ENCODE peak calls at places on chromosomes 12 and 14, in nine cellular contexts. One of them, this sample, is unnamed.

GRCh38 chr14:97185186-97185585 is 388.0 kb downstream of the VRK1 start:
- DNase-seq in stimulated activated CD4-positive, alpha-beta T cell treated with anti-CD3 and anti-CD28 coated beads, Interleukin-2, amount 100 ng/mL, for 48 hours: no peak
- DNase-seq in adipocyte: no peak
- DNase-seq in dorsolateral prefrontal cortex: no peak
- DNase-seq in CD14-positive monocyte: no peak
- DNase-seq in AG08395: peak
- DNase-seq in cerebellum: no peak
- DNase-seq in activated effector memory CD4-positive, alpha-beta T cell treated with Interleukin-2 at 50 U/mL for 16 hours: no peak
- DNase-seq in HTR-8/SVneo: no peak
- DNase-seq in this sample: no peak

GRCh38 chr12:95766356-95767019 is 24.1 kb downstream of the NTN4 start:
- DNase-seq in CD14-positive monocyte: no peak
- DNase-seq in activated effector memory CD4-positive, alpha-beta T cell treated with Interleukin-2 at 50 U/mL for 16 hours: no peak
- DNase-seq in adipocyte: no peak
- DNase-seq in AG08395: no peak
- DNase-seq in cerebellum: no peak
- DNase-seq in stimulated activated CD4-positive, alpha-beta T cell treated with anti-CD3 and anti-CD28 coated beads, Interleukin-2, amount 100 ng/mL, for 48 hours: no peak
- DNase-seq in dorsolateral prefrontal cortex: no peak
- DNase-seq in HTR-8/SVneo: peak
- DNase-seq in this sample: no peak

GRCh38 chr12:50620050-50620974 is 115.5 kb downstream of the DIP2B start:
- DNase-seq in cerebellum: no peak
- DNase-seq in HTR-8/SVneo: peak
- DNase-seq in AG08395: peak
- DNase-seq in stimulated activated CD4-positive, alpha-beta T cell treated with anti-CD3 and anti-CD28 coated beads, Interleukin-2, amount 100 ng/mL, for 48 hours: no peak
- DNase-seq in adipocyte: peak
- DNase-seq in CD14-positive monocyte: no peak
- DNase-seq in activated effector memory CD4-positive, alpha-beta T cell treated with Interleukin-2 at 50 U/mL for 16 hours: no peak
- DNase-seq in dorsolateral prefrontal cortex: no peak
- DNase-seq in this sample: no peak

GRCh38 chr14:68784995-68785816 is 7.7 kb downstream of the ZFP36L1 start:
- DNase-seq in dorsolateral prefrontal cortex: no peak
- DNase-seq in HTR-8/SVneo: no peak
- DNase-seq in AG08395: peak
- DNase-seq in stimulated activated CD4-positive, alpha-beta T cell treated with anti-CD3 and anti-CD28 coated beads, Interleukin-2, amount 100 ng/mL, for 48 hours: no peak
- DNase-seq in cerebellum: no peak
- DNase-seq in activated effector memory CD4-positive, alpha-beta T cell treated with Interleukin-2 at 50 U/mL for 16 hours: no peak
- DNase-seq in CD14-positive monocyte: no peak
- DNase-seq in adipocyte: peak
- DNase-seq in this sample: no peak

GRCh38 chr14:49582211-49582977 is 3.8 kb downstream of the RPS29 start:
- DNase-seq in dorsolateral prefrontal cortex: no peak
- DNase-seq in CD14-positive monocyte: no peak
- DNase-seq in HTR-8/SVneo: no peak
- DNase-seq in adipocyte: no peak
- DNase-seq in cerebellum: no peak
- DNase-seq in stimulated activated CD4-positive, alpha-beta T cell treated with anti-CD3 and anti-CD28 coated beads, Interleukin-2, amount 100 ng/mL, for 48 hours: no peak
- DNase-seq in AG08395: no peak
- DNase-seq in activated effector memory CD4-positive, alpha-beta T cell treated with Interleukin-2 at 50 U/mL for 16 hours: no peak
- DNase-seq in this sample: no peak

GRCh38 chr14:92692822-92693226 is 55.6 kb downstream of the LGMN start:
- DNase-seq in adipocyte: no peak
- DNase-seq in activated effector memory CD4-positive, alpha-beta T cell treated with Interleukin-2 at 50 U/mL for 16 hours: peak
- DNase-seq in CD14-positive monocyte: no peak
- DNase-seq in dorsolateral prefrontal cortex: no peak
- DNase-seq in HTR-8/SVneo: no peak
- DNase-seq in stimulated activated CD4-positive, alpha-beta T cell treated with anti-CD3 and anti-CD28 coated beads, Interleukin-2, amount 100 ng/mL, for 48 hours: no peak
- DNase-seq in AG08395: no peak
- DNase-seq in cerebellum: no peak
- DNase-seq in this sample: no peak

GRCh38 chr12:51915003-51915625 is 7.8 kb downstream of the ACVRL1 start:
- DNase-seq in CD14-positive monocyte: no peak
- DNase-seq in HTR-8/SVneo: no peak
- DNase-seq in adipocyte: no peak
- DNase-seq in activated effector memory CD4-positive, alpha-beta T cell treated with Interleukin-2 at 50 U/mL for 16 hours: no peak
- DNase-seq in dorsolateral prefrontal cortex: no peak
- DNase-seq in AG08395: no peak
- DNase-seq in stimulated activated CD4-positive, alpha-beta T cell treated with anti-CD3 and anti-CD28 coated beads, Interleukin-2, amount 100 ng/mL, for 48 hours: no peak
- DNase-seq in cerebellum: no peak
- DNase-seq in this sample: no peak

GRCh38 chr12:49330631-49331359 is 6.2 kb downstream of the C1QL4 start:
- DNase-seq in cerebellum: no peak
- DNase-seq in dorsolateral prefrontal cortex: no peak
- DNase-seq in activated effector memory CD4-positive, alpha-beta T cell treated with Interleukin-2 at 50 U/mL for 16 hours: no peak
- DNase-seq in adipocyte: no peak
- DNase-seq in HTR-8/SVneo: no peak
- DNase-seq in CD14-positive monocyte: no peak
- DNase-seq in stimulated activated CD4-positive, alpha-beta T cell treated with anti-CD3 and anti-CD28 coated beads, Interleukin-2, amount 100 ng/mL, for 48 hours: no peak
- DNase-seq in AG08395: no peak
- DNase-seq in this sample: no peak

GRCh38 chr12:66103011-66103913 is 27.3 kb downstream of the LLPH start:
- DNase-seq in activated effector memory CD4-positive, alpha-beta T cell treated with Interleukin-2 at 50 U/mL for 16 hours: no peak
- DNase-seq in AG08395: peak
- DNase-seq in HTR-8/SVneo: no peak
- DNase-seq in stimulated activated CD4-positive, alpha-beta T cell treated with anti-CD3 and anti-CD28 coated beads, Interleukin-2, amount 100 ng/mL, for 48 hours: no peak
- DNase-seq in dorsolateral prefrontal cortex: no peak
- DNase-seq in adipocyte: no peak
- DNase-seq in cerebellum: no peak
- DNase-seq in CD14-positive monocyte: no peak
- DNase-seq in this sample: no peak

GRCh38 chr12:108349245-108349644 is 10.1 kb upstream of the CMKLR1 start:
- DNase-seq in activated effector memory CD4-positive, alpha-beta T cell treated with Interleukin-2 at 50 U/mL for 16 hours: no peak
- DNase-seq in AG08395: peak
- DNase-seq in stimulated activated CD4-positive, alpha-beta T cell treated with anti-CD3 and anti-CD28 coated beads, Interleukin-2, amount 100 ng/mL, for 48 hours: no peak
- DNase-seq in CD14-positive monocyte: no peak
- DNase-seq in cerebellum: no peak
- DNase-seq in dorsolateral prefrontal cortex: peak
- DNase-seq in adipocyte: peak
- DNase-seq in HTR-8/SVneo: no peak
- DNase-seq in this sample: no peak

GRCh38 chr14:73662439-73663056 is 17.8 kb downstream of the DNAL1 start:
- DNase-seq in HTR-8/SVneo: peak
- DNase-seq in AG08395: peak
- DNase-seq in activated effector memory CD4-positive, alpha-beta T cell treated with Interleukin-2 at 50 U/mL for 16 hours: no peak
- DNase-seq in cerebellum: no peak
- DNase-seq in adipocyte: peak
- DNase-seq in dorsolateral prefrontal cortex: no peak
- DNase-seq in stimulated activated CD4-positive, alpha-beta T cell treated with anti-CD3 and anti-CD28 coated beads, Interleukin-2, amount 100 ng/mL, for 48 hours: no peak
- DNase-seq in CD14-positive monocyte: no peak
- DNase-seq in this sample: no peak

GRCh38 chr12:122081697-122082221 is 3.2 kb downstream of the MLXIP start:
- DNase-seq in CD14-positive monocyte: no peak
- DNase-seq in dorsolateral prefrontal cortex: no peak
- DNase-seq in adipocyte: peak
- DNase-seq in AG08395: peak
- DNase-seq in activated effector memory CD4-positive, alpha-beta T cell treated with Interleukin-2 at 50 U/mL for 16 hours: peak
- DNase-seq in cerebellum: no peak
- DNase-seq in HTR-8/SVneo: no peak
- DNase-seq in stimulated activated CD4-positive, alpha-beta T cell treated with anti-CD3 and anti-CD28 coated beads, Interleukin-2, amount 100 ng/mL, for 48 hours: no peak
- DNase-seq in this sample: peak

GRCh38 chr12:41288188-41288811 is 100.2 kb downstream of the PDZRN4 start:
- DNase-seq in cerebellum: no peak
- DNase-seq in CD14-positive monocyte: no peak
- DNase-seq in stimulated activated CD4-positive, alpha-beta T cell treated with anti-CD3 and anti-CD28 coated beads, Interleukin-2, amount 100 ng/mL, for 48 hours: no peak
- DNase-seq in HTR-8/SVneo: no peak
- DNase-seq in dorsolateral prefrontal cortex: no peak
- DNase-seq in adipocyte: no peak
- DNase-seq in AG08395: no peak
- DNase-seq in activated effector memory CD4-positive, alpha-beta T cell treated with Interleukin-2 at 50 U/mL for 16 hours: no peak
- DNase-seq in this sample: no peak

GRCh38 chr12:12541782-12542181 is 20.9 kb downstream of the DUSP16 start:
- DNase-seq in stimulated activated CD4-positive, alpha-beta T cell treated with anti-CD3 and anti-CD28 coated beads, Interleukin-2, amount 100 ng/mL, for 48 hours: no peak
- DNase-seq in AG08395: no peak
- DNase-seq in HTR-8/SVneo: no peak
- DNase-seq in activated effector memory CD4-positive, alpha-beta T cell treated with Interleukin-2 at 50 U/mL for 16 hours: no peak
- DNase-seq in CD14-positive monocyte: no peak
- DNase-seq in adipocyte: no peak
- DNase-seq in cerebellum: no peak
- DNase-seq in dorsolateral prefrontal cortex: no peak
- DNase-seq in this sample: no peak

GRCh38 chr12:53964315-53964713 is 8.6 kb upstream of the HOXC11 start:
- DNase-seq in CD14-positive monocyte: no peak
- DNase-seq in stimulated activated CD4-positive, alpha-beta T cell treated with anti-CD3 and anti-CD28 coated beads, Interleukin-2, amount 100 ng/mL, for 48 hours: no peak
- DNase-seq in dorsolateral prefrontal cortex: no peak
- DNase-seq in adipocyte: no peak
- DNase-seq in activated effector memory CD4-positive, alpha-beta T cell treated with Interleukin-2 at 50 U/mL for 16 hours: no peak
- DNase-seq in AG08395: no peak
- DNase-seq in cerebellum: no peak
- DNase-seq in HTR-8/SVneo: no peak
- DNase-seq in this sample: no peak

GRCh38 chr12:105419606-105420005 is 89.1 kb downstream of the C12orf75 start:
- DNase-seq in CD14-positive monocyte: no peak
- DNase-seq in adipocyte: no peak
- DNase-seq in cerebellum: no peak
- DNase-seq in stimulated activated CD4-positive, alpha-beta T cell treated with anti-CD3 and anti-CD28 coated beads, Interleukin-2, amount 100 ng/mL, for 48 hours: no peak
- DNase-seq in dorsolateral prefrontal cortex: no peak
- DNase-seq in HTR-8/SVneo: no peak
- DNase-seq in activated effector memory CD4-positive, alpha-beta T cell treated with Interleukin-2 at 50 U/mL for 16 hours: no peak
- DNase-seq in AG08395: no peak
- DNase-seq in this sample: no peak

GRCh38 chr12:88471641-88472040 is 108.6 kb downstream of the KITLG start:
- DNase-seq in adipocyte: peak
- DNase-seq in HTR-8/SVneo: no peak
- DNase-seq in stimulated activated CD4-positive, alpha-beta T cell treated with anti-CD3 and anti-CD28 coated beads, Interleukin-2, amount 100 ng/mL, for 48 hours: no peak
- DNase-seq in CD14-positive monocyte: no peak
- DNase-seq in AG08395: peak
- DNase-seq in activated effector memory CD4-positive, alpha-beta T cell treated with Interleukin-2 at 50 U/mL for 16 hours: no peak
- DNase-seq in dorsolateral prefrontal cortex: no peak
- DNase-seq in cerebellum: peak
- DNase-seq in this sample: no peak

GRCh38 chr12:13981296-13981962 is at the start of gene GRIN2B:
- DNase-seq in CD14-positive monocyte: no peak
- DNase-seq in AG08395: no peak
- DNase-seq in HTR-8/SVneo: no peak
- DNase-seq in adipocyte: no peak
- DNase-seq in stimulated activated CD4-positive, alpha-beta T cell treated with anti-CD3 and anti-CD28 coated beads, Interleukin-2, amount 100 ng/mL, for 48 hours: no peak
- DNase-seq in activated effector memory CD4-positive, alpha-beta T cell treated with Interleukin-2 at 50 U/mL for 16 hours: no peak
- DNase-seq in dorsolateral prefrontal cortex: peak
- DNase-seq in cerebellum: no peak
- DNase-seq in this sample: no peak

GRCh38 chr12:50201987-50202521 is 34.9 kb upstream of the CERS5 start:
- DNase-seq in adipocyte: peak
- DNase-seq in cerebellum: no peak
- DNase-seq in dorsolateral prefrontal cortex: no peak
- DNase-seq in HTR-8/SVneo: peak
- DNase-seq in CD14-positive monocyte: no peak
- DNase-seq in activated effector memory CD4-positive, alpha-beta T cell treated with Interleukin-2 at 50 U/mL for 16 hours: no peak
- DNase-seq in AG08395: peak
- DNase-seq in stimulated activated CD4-positive, alpha-beta T cell treated with anti-CD3 and anti-CD28 coated beads, Interleukin-2, amount 100 ng/mL, for 48 hours: no peak
- DNase-seq in this sample: no peak

GRCh38 chr12:5622280-5622679 is 190.4 kb downstream of the NTF3 start:
- DNase-seq in cerebellum: no peak
- DNase-seq in activated effector memory CD4-positive, alpha-beta T cell treated with Interleukin-2 at 50 U/mL for 16 hours: no peak
- DNase-seq in stimulated activated CD4-positive, alpha-beta T cell treated with anti-CD3 and anti-CD28 coated beads, Interleukin-2, amount 100 ng/mL, for 48 hours: no peak
- DNase-seq in dorsolateral prefrontal cortex: no peak
- DNase-seq in AG08395: no peak
- DNase-seq in HTR-8/SVneo: no peak
- DNase-seq in adipocyte: no peak
- DNase-seq in CD14-positive monocyte: no peak
- DNase-seq in this sample: no peak

GRCh38 chr14:67487937-67488893 is at the start of gene TMEM229B:
- DNase-seq in CD14-positive monocyte: peak
- DNase-seq in dorsolateral prefrontal cortex: no peak
- DNase-seq in activated effector memory CD4-positive, alpha-beta T cell treated with Interleukin-2 at 50 U/mL for 16 hours: peak
- DNase-seq in adipocyte: no peak
- DNase-seq in HTR-8/SVneo: no peak
- DNase-seq in stimulated activated CD4-positive, alpha-beta T cell treated with anti-CD3 and anti-CD28 coated beads, Interleukin-2, amount 100 ng/mL, for 48 hours: peak
- DNase-seq in cerebellum: no peak
- DNase-seq in AG08395: peak
- DNase-seq in this sample: peak

GRCh38 chr12:120093592-120094355 is 22.8 kb downstream of the RAB35 start:
- DNase-seq in HTR-8/SVneo: no peak
- DNase-seq in cerebellum: no peak
- DNase-seq in adipocyte: no peak
- DNase-seq in AG08395: no peak
- DNase-seq in dorsolateral prefrontal cortex: no peak
- DNase-seq in stimulated activated CD4-positive, alpha-beta T cell treated with anti-CD3 and anti-CD28 coated beads, Interleukin-2, amount 100 ng/mL, for 48 hours: no peak
- DNase-seq in activated effector memory CD4-positive, alpha-beta T cell treated with Interleukin-2 at 50 U/mL for 16 hours: no peak
- DNase-seq in CD14-positive monocyte: no peak
- DNase-seq in this sample: no peak

GRCh38 chr12:123050331-123050809 is 69.9 kb downstream of the ARL6IP4 start:
- DNase-seq in activated effector memory CD4-positive, alpha-beta T cell treated with Interleukin-2 at 50 U/mL for 16 hours: no peak
- DNase-seq in AG08395: peak
- DNase-seq in CD14-positive monocyte: no peak
- DNase-seq in cerebellum: peak
- DNase-seq in HTR-8/SVneo: no peak
- DNase-seq in adipocyte: peak
- DNase-seq in dorsolateral prefrontal cortex: no peak
- DNase-seq in stimulated activated CD4-positive, alpha-beta T cell treated with anti-CD3 and anti-CD28 coated beads, Interleukin-2, amount 100 ng/mL, for 48 hours: no peak
- DNase-seq in this sample: no peak

GRCh38 chr12:58922849-58923248 is 2.5 kb upstream of the LRIG3 start:
- DNase-seq in AG08395: no peak
- DNase-seq in activated effector memory CD4-positive, alpha-beta T cell treated with Interleukin-2 at 50 U/mL for 16 hours: no peak
- DNase-seq in adipocyte: peak
- DNase-seq in stimulated activated CD4-positive, alpha-beta T cell treated with anti-CD3 and anti-CD28 coated beads, Interleukin-2, amount 100 ng/mL, for 48 hours: no peak
- DNase-seq in HTR-8/SVneo: no peak
- DNase-seq in cerebellum: no peak
- DNase-seq in dorsolateral prefrontal cortex: no peak
- DNase-seq in CD14-positive monocyte: no peak
- DNase-seq in this sample: no peak

GRCh38 chr12:15423629-15424028 is 101.3 kb downstream of the PTPRO start:
- DNase-seq in cerebellum: no peak
- DNase-seq in HTR-8/SVneo: no peak
- DNase-seq in adipocyte: peak
- DNase-seq in dorsolateral prefrontal cortex: no peak
- DNase-seq in activated effector memory CD4-positive, alpha-beta T cell treated with Interleukin-2 at 50 U/mL for 16 hours: no peak
- DNase-seq in stimulated activated CD4-positive, alpha-beta T cell treated with anti-CD3 and anti-CD28 coated beads, Interleukin-2, amount 100 ng/mL, for 48 hours: no peak
- DNase-seq in AG08395: no peak
- DNase-seq in CD14-positive monocyte: no peak
- DNase-seq in this sample: no peak

GRCh38 chr12:131275824-131276223 is 322.1 kb downstream of the ADGRD1 start:
- DNase-seq in adipocyte: no peak
- DNase-seq in dorsolateral prefrontal cortex: peak
- DNase-seq in activated effector memory CD4-positive, alpha-beta T cell treated with Interleukin-2 at 50 U/mL for 16 hours: no peak
- DNase-seq in HTR-8/SVneo: no peak
- DNase-seq in CD14-positive monocyte: no peak
- DNase-seq in stimulated activated CD4-positive, alpha-beta T cell treated with anti-CD3 and anti-CD28 coated beads, Interleukin-2, amount 100 ng/mL, for 48 hours: no peak
- DNase-seq in cerebellum: no peak
- DNase-seq in AG08395: no peak
- DNase-seq in this sample: no peak